ENCODE peak calls at places on chromosomes 3 and 15, in six cellular contexts. E is smooth muscle cell of the brain vasculature, A is GM06990, R is H7, V is RWPE2, D is T-helper 1 cell. L is an unnamed sample.

GRCh38 chr3:29281265-29282228 is 676 bp downstream of the RBMS3 start:
- DNase-seq in R (no peak), D (no peak), V (no peak), A (peak; percentile 31), E (no peak), L (no peak)

GRCh38 chr3:65894679-65895078 is 144.0 kb downstream of the MAGI1 start:
- DNase-seq in A (no peak), E (no peak), D (no peak), R (no peak), V (no peak), L (no peak)

GRCh38 chr3:12135029-12135634 is 23.6 kb downstream of the TIMP4 start:
- DNase-seq in R (peak; percentile 55), A (peak; percentile 15), E (no peak), D (no peak), V (no peak), L (no peak)

GRCh38 chr3:179066058-179066457 is 5.6 kb downstream of the ZMAT3 start:
- DNase-seq in E (no peak), D (no peak), V (no peak), R (no peak), A (no peak), L (no peak)

GRCh38 chr3:160810360-160810759 is 54.3 kb downstream of the PPM1L start:
- DNase-seq in A (no peak), D (no peak), R (no peak), V (no peak), E (peak; percentile 3), L (no peak)

GRCh38 chr15:23646165-23647000 is 1.3 kb downstream of the MAGEL2 start:
- DNase-seq in R (peak; percentile 44), A (no peak), D (no peak), E (no peak), V (no peak), L (no peak)

GRCh38 chr3:132247211-132247610 is 70.0 kb upstream of the ACP3 start:
- DNase-seq in R (no peak), E (no peak), V (no peak), A (no peak), D (no peak), L (no peak)

GRCh38 chr15:69729167-69729748 is 276.6 kb downstream of the RPLP1 start:
- DNase-seq in R (peak; percentile 70), D (peak; percentile 34), V (no peak), E (no peak), A (no peak), L (no peak)

L was measured in amniotic stem cell.